ENCODE peak calls at places on chromosome X, in eight cellular contexts. W, M, B, Z, E, O, K and A are unnamed samples.

GRCh38 chrX:4547218-4547836 is 833.9 kb upstream of the PRKX start:
- DNase-seq in W (peak; percentile 20), Z (peak; percentile 90), E (peak; percentile 64), B (no peak), O (peak; percentile 26), K (peak; percentile 40), M (peak; percentile 50), A (peak; percentile 4)

GRCh38 chrX:15874672-15875071 is 20.1 kb upstream of the AP1S2 start:
- DNase-seq in W (no peak), Z (no peak), B (no peak), M (no peak), E (peak; percentile 90), K (no peak), O (no peak), A (no peak)

GRCh38 chrX:54484666-54485065 is 11.4 kb downstream of the FGD1 start:
- DNase-seq in W (no peak), M (no peak), O (no peak), Z (no peak), E (no peak), K (no peak), B (no peak), A (no peak)

GRCh38 chrX:17944833-17945497 is 83.9 kb upstream of the RAI2 start:
- DNase-seq in B (no peak), E (peak; percentile 11), O (no peak), Z (no peak), K (peak; percentile 3), M (no peak), W (no peak), A (no peak)

GRCh38 chrX:31374786-31375185 is 302.9 kb upstream of the FTHL17 start:
- DNase-seq in E (no peak), W (no peak), B (no peak), M (no peak), Z (no peak), O (no peak), K (no peak), A (no peak)

GRCh38 chrX:10106801-10107200 is 50.0 kb upstream of the CLCN4 start:
- DNase-seq in B (no peak), K (no peak), O (no peak), W (no peak), E (peak; percentile 5), M (no peak), Z (no peak), A (no peak)

GRCh38 chrX:25810202-25810601 is 327.9 kb upstream of the MAGEB18 start:
- DNase-seq in K (peak; percentile 51), Z (no peak), E (no peak), O (peak; percentile 8), B (peak; percentile 4), W (no peak), M (no peak), A (no peak)

GRCh38 chrX:52271212-52271611 is 86.5 kb downstream of the MAGED4 start:
- DNase-seq in E (peak; percentile 16), Z (no peak), K (peak; percentile 3), O (no peak), M (no peak), W (no peak), B (no peak), A (no peak)

GRCh38 chrX:122135070-122135469 is 1049.0 kb upstream of the GRIA3 start:
- DNase-seq in Z (no peak), M (no peak), B (no peak), E (no peak), O (no peak), K (no peak), W (no peak), A (no peak)